ENCODE peak calls at places on chromosomes 4 and X, in nine cellular contexts. M, V, Z, H, B, Y, R, T and E are unnamed samples.

GRCh38 chr4:138967313-138967712 is 48.3 kb upstream of the NOCT start:
- DNase-seq in M (no peak), V (peak; percentile 58), Z (no peak), H (no peak), B (no peak), Y (no peak), R (no peak), T (peak; percentile 41), E (no peak)

GRCh38 chrX:154968353-154968752 is 54.2 kb downstream of the F8 start:
- DNase-seq in M (no peak), V (no peak), Z (no peak), H (no peak), B (no peak), Y (no peak), R (no peak), T (no peak), E (no peak)

GRCh38 chr4:139242511-139243051 is 37.4 kb downstream of the MGARP start:
- DNase-seq in M (no peak), V (peak; percentile 47), Z (no peak), H (no peak), B (no peak), Y (no peak), R (no peak), T (no peak), E (no peak)

GRCh38 chr4:37956941-37957340 is 3.3 kb upstream of the PTTG2 start:
- DNase-seq in M (no peak), V (no peak), Z (no peak), H (no peak), B (no peak), Y (no peak), R (no peak), T (no peak), E (no peak)

GRCh38 chr4:119041951-119042560 is 93.6 kb upstream of the MYOZ2 start:
- DNase-seq in M (no peak), V (peak; percentile 81), Z (peak; percentile 60), H (no peak), B (no peak), Y (peak; percentile 47), R (peak; percentile 76), T (peak; percentile 84), E (peak; percentile 63)

GRCh38 chrX:40108084-40108958 is 10.6 kb upstream of the BCOR start:
- DNase-seq in M (peak; percentile 76), V (peak; percentile 52), Z (peak; percentile 68), H (peak; percentile 49), B (peak; percentile 57), Y (peak; percentile 72), R (peak; percentile 76), T (peak; percentile 82), E (no peak)

GRCh38 chr4:85842540-85842939 is 367.6 kb downstream of the ARHGAP24 start:
- DNase-seq in M (no peak), V (peak; percentile 26), Z (no peak), H (peak; percentile 44), B (no peak), Y (no peak), R (no peak), T (no peak), E (no peak)

GRCh38 chr4:186190456-186191265 is 706 bp upstream of the CYP4V2 start:
- DNase-seq in M (peak; percentile 81), V (peak; percentile 22), Z (no peak), H (peak; percentile 44), B (no peak), Y (peak; percentile 52), R (peak; percentile 57), T (peak; percentile 63), E (peak; percentile 26)

GRCh38 chrX:152072236-152072635 is 66.1 kb downstream of the MAGEA10 start:
- DNase-seq in M (no peak), V (peak; percentile 56), Z (no peak), H (peak; percentile 29), B (no peak), Y (no peak), R (no peak), T (no peak), E (no peak)

GRCh38 chrX:54824195-54824594 is 16.6 kb downstream of the MAGED2 start:
- DNase-seq in M (no peak), V (no peak), Z (no peak), H (no peak), B (no peak), Y (no peak), R (no peak), T (no peak), E (no peak)

GRCh38 chrX:3244203-3244743 is 102.2 kb downstream of the MXRA5 start:
- DNase-seq in M (no peak), V (peak; percentile 85), Z (no peak), H (no peak), B (no peak), Y (no peak), R (no peak), T (peak; percentile 46), E (no peak)

GRCh38 chr4:41280010-41280409 is 23.3 kb downstream of the UCHL1 start:
- DNase-seq in M (no peak), V (peak; percentile 65), Z (no peak), H (no peak), B (no peak), Y (no peak), R (no peak), T (no peak), E (no peak)

GRCh38 chr4:88818650-88819470 is 121.2 kb upstream of the NAP1L5 start:
- DNase-seq in M (no peak), V (peak; percentile 66), Z (peak; percentile 57), H (peak; percentile 39), B (peak; percentile 24), Y (peak; percentile 12), R (peak; percentile 57), T (peak; percentile 56), E (peak; percentile 46)

GRCh38 chrX:117957128-117957527 is 159.5 kb downstream of the KLHL13 start:
- DNase-seq in M (no peak), V (peak; percentile 1), Z (no peak), H (no peak), B (no peak), Y (no peak), R (no peak), T (no peak), E (no peak)

DNA sequence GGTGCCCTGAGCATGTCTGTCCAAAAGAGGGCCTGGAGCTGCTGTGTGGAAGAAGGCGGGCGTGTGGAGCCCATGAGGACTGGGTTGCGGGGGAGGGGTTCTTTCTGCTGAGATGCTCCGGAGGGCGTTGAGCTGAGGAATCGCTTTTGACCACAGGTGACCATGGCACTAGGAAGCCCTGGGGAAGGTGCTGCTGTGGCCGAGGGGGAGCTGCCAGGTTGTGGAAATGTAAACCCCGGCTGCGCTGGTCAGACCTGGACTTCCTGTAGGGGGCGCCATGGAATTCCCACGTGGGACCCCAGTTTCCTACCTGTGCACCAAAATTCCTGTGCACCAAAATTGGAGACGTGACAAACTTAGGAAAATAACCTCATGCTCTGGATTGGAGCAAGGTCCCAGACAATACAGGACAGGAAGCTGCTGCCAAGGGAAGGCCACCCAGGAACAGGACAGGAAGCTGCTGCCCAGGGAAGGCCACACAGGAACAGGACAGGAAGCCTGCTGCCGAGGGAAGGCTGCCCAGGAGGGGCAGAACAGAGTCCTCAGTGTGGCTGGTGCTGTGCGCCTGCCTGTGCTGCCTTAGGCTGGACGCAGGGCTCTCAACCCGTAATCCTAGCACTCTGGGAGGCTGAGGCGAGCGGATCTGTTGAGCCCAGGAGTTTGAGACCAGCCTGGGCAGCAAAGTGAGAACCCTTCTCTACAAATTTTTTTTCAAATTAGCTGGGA is 28.4 kb upstream of the UVSSA start:
- DNase-seq in M (peak; percentile 51), V (no peak), Z (no peak), H (no peak), B (no peak), Y (no peak), R (peak; percentile 28), T (no peak), E (peak; percentile 22)
- TF ChIP-seq CTCF in M (peak; percentile 27), V (peak; percentile 39), Z (no peak), H (no peak), B (no peak), Y (no peak), R (peak; percentile 57), T (peak; percentile 9), E (peak; percentile 47)

DNA sequence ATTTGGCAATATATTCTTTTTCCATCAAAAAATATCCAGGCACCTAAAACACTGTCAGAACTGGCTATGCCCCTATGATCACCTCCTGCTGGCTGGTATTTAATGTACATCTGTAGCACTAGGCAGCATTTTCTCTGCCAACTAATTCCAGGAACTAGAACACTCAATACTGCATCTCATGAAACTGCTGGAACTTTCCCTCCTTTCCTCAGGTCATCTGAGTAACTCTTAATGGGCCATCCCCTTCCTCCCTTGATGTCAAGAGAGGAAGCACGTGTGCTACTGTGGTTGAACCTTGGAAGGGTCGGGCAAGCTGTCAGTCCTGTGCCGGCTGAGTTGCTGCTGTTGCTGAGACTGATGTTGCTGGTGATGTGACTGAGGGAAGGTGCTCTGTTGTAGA is 39.4 kb downstream of the TMEM165 start:
- DNase-seq in M (no peak), V (peak; percentile 52), Z (no peak), H (no peak), B (no peak), Y (no peak), R (peak; percentile 8), T (peak; percentile 30), E (peak; percentile 29)
- TF ChIP-seq CTCF in M (peak; percentile 19), V (peak; percentile 45), Z (no peak), H (peak; percentile 7), B (no peak), Y (no peak), R (peak; percentile 17), T (peak; percentile 26), E (peak; percentile 44)

GRCh38 chr4:102431608-102431961 is 69.6 kb upstream of the NFKB1 start:
- DNase-seq in M (no peak), V (no peak), Z (no peak), H (no peak), B (no peak), Y (no peak), R (no peak), T (no peak), E (no peak)
- TF ChIP-seq CTCF in M (no peak), V (no peak), Z (no peak), H (no peak), B (no peak), Y (peak; percentile 25), R (no peak), T (no peak), E (peak; percentile 58)

GRCh38 chrX:76127341-76127740 is 45.5 kb upstream of the PBDC1 start:
- DNase-seq in M (no peak), V (no peak), Z (no peak), H (no peak), B (no peak), Y (no peak), R (no peak), T (peak; percentile 12), E (no peak)
- TF ChIP-seq CTCF in M (peak; percentile 14), V (no peak), Z (no peak), H (no peak), B (no peak), Y (no peak), R (no peak), T (peak; percentile 7), E (no peak)